ENCODE peak calls at places on chromosome 20, in ten cellular contexts. H, T, X, Q, D, Y, V, W, K and M are unnamed samples.

GRCh38 chr20:49642808-49643207 is 70.9 kb downstream of the B4GALT5 start:
- DNase-seq in H (no peak), T (no peak), X (no peak), Q (no peak), D (no peak), Y (no peak), V (no peak), W (no peak), K (no peak), M (no peak)

GRCh38 chr20:22775671-22776139 is 191.3 kb upstream of the FOXA2 start:
- DNase-seq in H (peak), T (peak), X (no peak), Q (no peak), D (peak), Y (peak), V (no peak), W (peak), K (no peak), M (peak)

GRCh38 chr20:661474-662288 is 8.7 kb upstream of the SRXN1 start:
- DNase-seq in H (no peak), T (no peak), X (no peak), Q (no peak), D (no peak), Y (no peak), V (peak), W (no peak), K (no peak), M (no peak)

GRCh38 chr20:38601216-38602184 is at the start of gene ARHGAP40:
- DNase-seq in H (peak), T (no peak), X (no peak), Q (no peak), D (peak), Y (peak), V (peak), W (no peak), K (peak), M (peak)

GRCh38 chr20:59525500-59526241 is 78.7 kb upstream of the PHACTR3 start:
- DNase-seq in H (peak), T (peak), X (no peak), Q (peak), D (no peak), Y (peak), V (peak), W (peak), K (no peak), M (peak)

GRCh38 chr20:47818996-47819609 is 33.8 kb upstream of the SULF2 start:
- DNase-seq in H (no peak), T (no peak), X (no peak), Q (no peak), D (no peak), Y (no peak), V (peak), W (no peak), K (no peak), M (no peak)

GRCh38 chr20:2237059-2237458 is 58.7 kb upstream of the TGM3 start:
- DNase-seq in H (peak), T (peak), X (peak), Q (no peak), D (peak), Y (peak), V (peak), W (peak), K (peak), M (peak)

GRCh38 chr20:2217857-2218529 is 77.8 kb upstream of the TGM3 start:
- DNase-seq in H (no peak), T (no peak), X (no peak), Q (peak), D (no peak), Y (no peak), V (no peak), W (no peak), K (no peak), M (no peak)

GRCh38 chr20:63219866-63220521 is 4.1 kb upstream of the YTHDF1 start:
- DNase-seq in H (no peak), T (no peak), X (no peak), Q (no peak), D (no peak), Y (no peak), V (no peak), W (no peak), K (no peak), M (no peak)

GRCh38 chr20:59585714-59586404 is 18.5 kb upstream of the PHACTR3 start:
- DNase-seq in H (no peak), T (no peak), X (no peak), Q (no peak), D (no peak), Y (no peak), V (no peak), W (no peak), K (no peak), M (no peak)

GRCh38 chr20:45097485-45098095 is 3.3 kb downstream of the KCNS1 start:
- DNase-seq in H (peak), T (peak), X (no peak), Q (peak), D (peak), Y (peak), V (no peak), W (peak), K (no peak), M (peak)

GRCh38 chr20:23455641-23456040 is 3.0 kb upstream of the CST11 start:
- DNase-seq in H (no peak), T (no peak), X (no peak), Q (no peak), D (no peak), Y (no peak), V (no peak), W (no peak), K (no peak), M (no peak)

GRCh38 chr20:37336369-37337207 is 9.4 kb upstream of the SRC start:
- DNase-seq in H (peak), T (peak), X (no peak), Q (peak), D (no peak), Y (peak), V (peak), W (no peak), K (no peak), M (no peak)

GRCh38 chr20:53870426-53871199 is 199.8 kb downstream of the BCAS1 start:
- DNase-seq in H (no peak), T (no peak), X (no peak), Q (no peak), D (no peak), Y (no peak), V (peak), W (no peak), K (no peak), M (no peak)

GRCh38 chr20:37290158-37290810 is 829 bp downstream of the MANBAL start:
- DNase-seq in H (no peak), T (peak), X (no peak), Q (no peak), D (no peak), Y (no peak), V (no peak), W (no peak), K (no peak), M (no peak)

GRCh38 chr20:39473533-39473932 is 511.4 kb downstream of the DHX35 start:
- DNase-seq in H (no peak), T (no peak), X (no peak), Q (no peak), D (no peak), Y (no peak), V (no peak), W (no peak), K (no peak), M (no peak)

GRCh38 chr20:31869942-31870702 is at the start of the genes DUSP15 and TTLL9:
- DNase-seq in H (no peak), T (no peak), X (no peak), Q (no peak), D (no peak), Y (no peak), V (peak), W (no peak), K (peak), M (no peak)

GRCh38 chr20:38178581-38178980 is 13.5 kb upstream of the TGM2 start:
- DNase-seq in H (no peak), T (no peak), X (no peak), Q (no peak), D (no peak), Y (no peak), V (no peak), W (no peak), K (no peak), M (no peak)

GRCh38 chr20:4512891-4513550 is 208.7 kb upstream of the PRND start:
- DNase-seq in H (peak), T (peak), X (peak), Q (no peak), D (peak), Y (peak), V (no peak), W (peak), K (no peak), M (peak)

GRCh38 chr20:35884541-35884865 is 69.8 kb downstream of the SCAND1 start:
- DNase-seq in H (no peak), T (no peak), X (no peak), Q (no peak), D (no peak), Y (no peak), V (no peak), W (no peak), K (no peak), M (no peak)

GRCh38 chr20:35885212-35885611 is 69.1 kb downstream of the SCAND1 start:
- DNase-seq in H (no peak), T (no peak), X (no peak), Q (no peak), D (no peak), Y (no peak), V (no peak), W (no peak), K (no peak), M (no peak)

GRCh38 chr20:35883778-35884540 is 70.3 kb downstream of the SCAND1 start:
- DNase-seq in H (peak), T (peak), X (peak), Q (no peak), D (peak), Y (peak), V (peak), W (peak), K (peak), M (peak)

GRCh38 chr20:35881676-35882075 is 72.6 kb downstream of the SCAND1 start:
- DNase-seq in H (no peak), T (no peak), X (no peak), Q (no peak), D (no peak), Y (no peak), V (no peak), W (no peak), K (no peak), M (no peak)

DNA sequence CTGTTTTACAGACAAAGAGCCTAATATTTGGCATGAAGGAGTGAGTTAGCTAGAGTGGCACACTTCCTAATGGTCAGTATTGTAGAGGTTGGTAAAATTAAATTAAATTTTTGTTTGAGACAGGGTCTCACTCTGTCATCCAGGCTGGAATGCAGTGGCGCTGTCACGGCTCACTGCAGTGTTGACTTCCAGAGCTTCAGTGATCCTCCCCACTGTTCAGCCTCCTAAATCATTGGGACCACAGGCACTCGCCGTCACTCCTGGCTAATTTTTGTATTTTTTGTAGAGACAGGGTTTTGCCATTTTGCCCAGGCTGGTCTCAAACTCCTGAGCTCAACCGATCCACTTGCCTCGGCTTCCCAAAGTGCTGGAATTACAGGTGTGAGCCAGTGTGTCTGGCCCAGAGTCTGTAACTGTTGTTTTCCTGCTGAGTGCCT is 70.9 kb downstream of the SCAND1 start:
- DNase-seq in H (no peak), T (no peak), X (no peak), Q (no peak), D (no peak), Y (no peak), V (no peak), W (no peak), K (no peak), M (no peak)
- H3K4me3 ChIP-seq in H (peak), T (peak), X (peak), Q (no peak), D (peak), Y (no peak), V (no peak), W (no peak), K (no peak), M (peak)

GRCh38 chr20:5886788-5887187 is 63.5 kb downstream of the TRMT6 start:
- DNase-seq in H (no peak), T (no peak), X (no peak), Q (no peak), D (peak), Y (peak), V (no peak), W (no peak), K (no peak), M (peak)

GRCh38 chr20:5888051-5888450 is 62.3 kb downstream of the TRMT6 start:
- DNase-seq in H (peak), T (no peak), X (no peak), Q (no peak), D (peak), Y (no peak), V (no peak), W (no peak), K (no peak), M (no peak)

GRCh38 chr20:5887386-5887785 is 62.9 kb downstream of the TRMT6 start:
- DNase-seq in H (no peak), T (no peak), X (no peak), Q (no peak), D (no peak), Y (no peak), V (no peak), W (no peak), K (no peak), M (no peak)

GRCh38 chr20:5893052-5893451 is 57.3 kb downstream of the TRMT6 start:
- DNase-seq in H (no peak), T (no peak), X (no peak), Q (no peak), D (no peak), Y (no peak), V (no peak), W (peak), K (no peak), M (no peak)

DNA sequence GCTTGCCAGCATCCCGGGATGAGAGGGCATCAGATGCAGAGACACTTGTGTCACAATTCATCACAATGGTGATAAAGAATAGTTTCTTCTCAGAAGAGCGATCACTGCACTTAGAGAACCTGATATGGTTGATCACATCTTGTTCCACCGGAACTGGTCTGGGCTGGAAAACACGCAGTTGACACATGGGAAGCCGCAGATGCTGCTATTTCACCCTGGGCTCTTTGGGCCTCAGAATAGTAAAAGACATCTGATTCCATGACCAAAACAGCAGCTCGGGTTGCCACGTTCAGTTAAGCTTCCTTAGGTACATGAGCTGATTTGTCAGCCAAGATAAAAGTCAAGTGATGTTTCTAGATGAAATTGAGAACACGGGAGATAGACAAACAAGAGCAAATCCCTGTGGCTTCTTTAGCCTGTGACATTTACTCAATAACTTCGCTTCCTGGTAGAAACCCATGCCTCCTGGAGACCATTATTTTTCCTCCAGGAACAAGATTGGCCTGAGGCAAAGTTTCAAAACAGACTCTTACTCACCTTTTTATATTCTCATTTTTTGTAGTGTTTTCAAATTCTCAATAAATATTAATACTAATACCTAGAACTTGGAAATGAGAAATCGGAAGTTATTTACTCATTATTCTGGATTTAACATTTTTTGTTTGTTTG is 59.4 kb downstream of the TRMT6 start:
- DNase-seq in H (no peak), T (peak), X (no peak), Q (no peak), D (no peak), Y (no peak), V (no peak), W (no peak), K (no peak), M (peak)
- TF ChIP-seq CTCF in H (no peak), T (no peak), X (no peak), Q (no peak), D (no peak), Y (no peak), V (no peak), W (no peak), K (no peak), M (no peak)

DNA sequence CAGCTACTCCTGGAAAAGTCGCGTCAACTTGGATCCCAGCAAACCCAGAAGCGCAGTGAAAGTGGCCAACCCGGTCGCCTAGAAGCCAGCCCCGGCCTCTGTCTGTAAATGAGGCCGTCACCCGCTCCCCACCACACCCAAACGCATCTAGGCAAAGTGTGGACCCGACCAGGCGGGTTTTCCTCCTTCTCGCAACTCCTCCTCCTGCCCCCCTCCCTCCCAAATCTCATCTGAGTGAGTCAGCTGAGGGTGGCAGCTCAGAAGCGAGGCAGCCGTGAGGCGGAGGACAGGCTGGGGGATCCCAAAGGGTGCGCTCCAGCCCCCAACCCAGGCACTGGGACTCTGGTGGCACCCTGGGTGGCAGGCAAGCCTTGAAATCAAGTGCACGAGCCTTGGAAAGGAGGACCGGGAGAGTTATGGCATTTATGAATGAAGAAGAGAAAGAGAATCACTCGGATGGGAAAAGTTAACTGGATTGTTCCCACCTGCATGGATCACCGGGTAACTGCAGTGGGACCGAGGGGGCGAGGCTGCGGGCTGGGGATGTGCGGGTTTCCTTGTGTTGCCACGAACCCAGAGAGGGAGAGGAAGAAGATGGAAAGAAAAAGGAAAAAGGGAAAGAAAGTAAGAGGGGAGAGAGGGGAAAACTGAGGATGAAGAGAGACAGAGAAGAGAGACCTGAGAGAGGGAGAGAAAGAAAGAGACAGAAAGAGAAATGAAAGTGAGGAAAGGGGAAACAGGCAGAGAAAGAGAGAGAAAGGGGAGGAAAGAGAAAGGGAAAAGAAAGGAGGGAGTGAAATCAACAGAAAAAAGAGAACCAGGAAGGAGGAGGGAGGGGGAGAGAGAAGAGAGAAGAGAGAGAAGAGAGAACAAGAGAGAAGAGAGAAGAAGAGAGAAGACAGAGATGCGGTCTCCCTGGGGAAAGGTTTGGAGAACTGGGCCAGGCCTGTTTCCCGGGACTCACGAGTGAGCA is at the start of gene APCDD1L:
- DNase-seq in H (peak), T (peak), X (peak), Q (no peak), D (peak), Y (peak), V (peak), W (peak), K (no peak), M (peak)
- H3K4me3 ChIP-seq in H (peak), T (peak), X (peak), Q (no peak), D (peak), Y (peak), V (peak), W (peak), K (peak), M (peak)

DNA sequence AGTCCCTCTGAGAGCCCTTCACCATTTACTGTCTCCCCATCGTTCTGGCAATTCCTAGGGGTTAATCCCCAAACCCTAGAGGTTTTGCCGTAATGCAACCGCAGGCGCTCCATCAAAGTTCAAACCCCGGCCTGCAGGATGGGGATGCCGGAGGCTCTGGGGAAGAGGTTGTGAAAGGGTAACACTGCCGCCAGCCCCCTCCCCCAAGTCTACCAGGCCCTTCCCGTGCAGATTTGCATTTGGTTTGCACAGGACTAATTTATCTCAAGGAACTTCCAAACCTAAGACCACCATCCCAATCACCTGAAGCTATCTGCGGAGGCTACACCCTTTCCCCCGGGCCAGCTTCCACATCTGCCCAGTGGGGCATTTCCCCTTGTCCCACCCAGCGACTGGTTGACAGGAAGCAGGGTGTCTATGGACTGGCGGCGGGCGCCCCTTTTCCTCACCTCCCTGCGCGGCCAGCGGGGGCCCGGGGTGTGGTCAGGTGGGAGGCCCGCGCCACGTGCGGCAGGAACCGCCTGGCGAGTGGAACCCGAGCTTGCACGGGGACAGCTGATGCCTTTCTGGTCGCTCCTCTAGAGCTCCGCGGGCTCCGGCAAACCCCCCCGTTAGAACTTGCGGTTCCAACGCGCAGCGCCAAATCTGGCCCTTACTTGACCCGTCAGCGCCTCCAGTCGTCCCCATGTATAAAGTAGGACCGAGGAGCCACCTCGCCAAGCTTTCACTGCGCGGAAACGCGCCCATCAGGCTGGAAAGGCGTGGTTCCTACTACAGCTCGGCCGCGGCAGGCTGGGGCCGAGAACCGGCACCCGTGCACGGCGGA is 9.4 kb upstream of the SLC4A11 start:
- DNase-seq in H (peak), T (peak), X (no peak), Q (no peak), D (peak), Y (peak), V (peak), W (peak), K (no peak), M (peak)
- TF ChIP-seq CTCF in H (no peak), T (no peak), X (no peak), Q (no peak), D (no peak), Y (no peak), V (peak), W (no peak), K (no peak), M (no peak)